ENCODE peak calls at places on chromosomes 4 and X, in four cellular contexts. One of them, this sample, is unnamed.

GRCh38 chr4:80074059-80074458 is 1.0 kb upstream of the ANTXR2 start:
- DNase-seq in amniotic stem cell: no peak
- DNase-seq in GM23338: no peak
- DNase-seq in NAMALWA: no peak
- DNase-seq in this sample: no peak

GRCh38 chrX:129654652-129655546 is at the start of gene APLN:
- DNase-seq in GM23338: peak; percentile 56
- DNase-seq in NAMALWA: peak; percentile 9
- DNase-seq in amniotic stem cell: no peak
- DNase-seq in this sample: no peak

GRCh38 chr4:15149842-15150592 is 147.7 kb downstream of the CPEB2 start:
- DNase-seq in NAMALWA: no peak
- DNase-seq in GM23338: peak; percentile 73
- DNase-seq in amniotic stem cell: peak; percentile 38
- DNase-seq in this sample: peak; percentile 21

GRCh38 chr4:43275779-43276178 is 383.3 kb downstream of the GRXCR1 start:
- DNase-seq in GM23338: no peak
- DNase-seq in amniotic stem cell: no peak
- DNase-seq in NAMALWA: no peak
- DNase-seq in this sample: no peak

GRCh38 chrX:20397587-20397986 is 130.9 kb upstream of the RPS6KA3 start:
- DNase-seq in NAMALWA: no peak
- DNase-seq in GM23338: peak; percentile 3
- DNase-seq in amniotic stem cell: no peak
- DNase-seq in this sample: no peak

GRCh38 chr4:75512336-75513211 is 1.6 kb downstream of the RCHY1 start:
- DNase-seq in NAMALWA: peak; percentile 34
- DNase-seq in GM23338: no peak
- DNase-seq in amniotic stem cell: no peak
- DNase-seq in this sample: no peak

GRCh38 chrX:154360155-154360713 is 14.2 kb downstream of the FLNA start:
- DNase-seq in NAMALWA: no peak
- DNase-seq in GM23338: no peak
- DNase-seq in amniotic stem cell: no peak
- DNase-seq in this sample: no peak

GRCh38 chr4:118351851-118352827 is 664 bp downstream of the PRSS12 start:
- DNase-seq in NAMALWA: no peak
- DNase-seq in GM23338: peak; percentile 65
- DNase-seq in amniotic stem cell: no peak
- DNase-seq in this sample: no peak

GRCh38 chrX:103413981-103414380 is 37.6 kb downstream of the BEX3 start:
- DNase-seq in GM23338: no peak
- DNase-seq in amniotic stem cell: no peak
- DNase-seq in NAMALWA: no peak
- DNase-seq in this sample: no peak

GRCh38 chrX:77793950-77794349 is 7.9 kb upstream of the ATRX start:
- DNase-seq in GM23338: no peak
- DNase-seq in NAMALWA: no peak
- DNase-seq in amniotic stem cell: no peak
- DNase-seq in this sample: no peak

GRCh38 chrX:120000490-120001246 is 57.1 kb upstream of the NKAP start:
- DNase-seq in GM23338: peak; percentile 35
- DNase-seq in NAMALWA: no peak
- DNase-seq in amniotic stem cell: no peak
- DNase-seq in this sample: no peak

GRCh38 chr4:147846318-147847135 is 114.6 kb downstream of the ARHGAP10 start:
- DNase-seq in GM23338: no peak
- DNase-seq in NAMALWA: no peak
- DNase-seq in amniotic stem cell: no peak
- DNase-seq in this sample: no peak

GRCh38 chrX:134821370-134821769 is 163.1 kb upstream of the PLAC1 start:
- DNase-seq in NAMALWA: no peak
- DNase-seq in amniotic stem cell: no peak
- DNase-seq in GM23338: peak; percentile 24
- DNase-seq in this sample: no peak

GRCh38 chr4:175306436-175306835 is 388.3 kb downstream of the ADAM29 start:
- DNase-seq in amniotic stem cell: no peak
- DNase-seq in NAMALWA: no peak
- DNase-seq in GM23338: no peak
- DNase-seq in this sample: no peak

GRCh38 chr4:153345011-153345981 is 808 bp downstream of the MND1 start:
- DNase-seq in GM23338: peak; percentile 84
- DNase-seq in NAMALWA: peak; percentile 93
- DNase-seq in amniotic stem cell: no peak
- DNase-seq in this sample: no peak

GRCh38 chrX:84248226-84248625 is 60.2 kb upstream of the RPS6KA6 start:
- DNase-seq in GM23338: no peak
- DNase-seq in amniotic stem cell: no peak
- DNase-seq in NAMALWA: no peak
- DNase-seq in this sample: no peak

GRCh38 chrX:135536883-135537282 is 16.4 kb downstream of the INTS6L start:
- DNase-seq in NAMALWA: no peak
- DNase-seq in GM23338: no peak
- DNase-seq in amniotic stem cell: no peak
- DNase-seq in this sample: no peak

GRCh38 chrX:76915836-76916235 is 488.3 kb downstream of the MAGEE1 start:
- DNase-seq in GM23338: no peak
- DNase-seq in NAMALWA: no peak
- DNase-seq in amniotic stem cell: no peak
- DNase-seq in this sample: no peak

GRCh38 chr4:16967722-16968121 is 69.3 kb upstream of the LDB2 start:
- DNase-seq in amniotic stem cell: peak; percentile 7
- DNase-seq in NAMALWA: no peak
- DNase-seq in GM23338: no peak
- DNase-seq in this sample: peak; percentile 51

GRCh38 chrX:54066841-54067240 is 22.6 kb upstream of the PHF8 start:
- DNase-seq in amniotic stem cell: no peak
- DNase-seq in NAMALWA: no peak
- DNase-seq in GM23338: no peak
- DNase-seq in this sample: no peak

GRCh38 chrX:24025741-24026402 is 1.1 kb downstream of the KLHL15 start:
- DNase-seq in amniotic stem cell: no peak
- DNase-seq in GM23338: peak; percentile 23
- DNase-seq in NAMALWA: peak; percentile 45
- DNase-seq in this sample: no peak

GRCh38 chrX:39652336-39652735 is 445.4 kb downstream of the BCOR start:
- DNase-seq in amniotic stem cell: no peak
- DNase-seq in NAMALWA: peak; percentile 56
- DNase-seq in GM23338: peak; percentile 42
- DNase-seq in this sample: no peak

GRCh38 chr4:120753854-120754253 is 168.7 kb downstream of the PRDM5 start:
- DNase-seq in NAMALWA: no peak
- DNase-seq in GM23338: no peak
- DNase-seq in amniotic stem cell: no peak
- DNase-seq in this sample: no peak

GRCh38 chr4:982291-982690 is 4.6 kb upstream of the IDUA start:
- DNase-seq in NAMALWA: no peak
- DNase-seq in GM23338: no peak
- DNase-seq in amniotic stem cell: no peak
- DNase-seq in this sample: no peak

GRCh38 chr4:180665481-180665880 is 1577.7 kb upstream of the TENM3 start:
- DNase-seq in amniotic stem cell: no peak
- DNase-seq in NAMALWA: no peak
- DNase-seq in GM23338: no peak
- DNase-seq in this sample: no peak

GRCh38 chr4:56311299-56311975 is 75.9 kb downstream of the AASDH start:
- DNase-seq in amniotic stem cell: no peak
- DNase-seq in NAMALWA: no peak
- DNase-seq in GM23338: no peak
- DNase-seq in this sample: no peak

GRCh38 chrX:13085533-13085932 is 41.1 kb upstream of the FAM9C start:
- DNase-seq in GM23338: no peak
- DNase-seq in NAMALWA: peak; percentile 67
- DNase-seq in amniotic stem cell: no peak
- DNase-seq in this sample: no peak

This sample was measured in BJ.